ENCODE peak calls at places on chromosomes 16 and 17, in eight cellular contexts. B, F, D, A, N, M, E and L are unnamed samples.

GRCh38 chr17:8121531-8122390 is 2.1 kb downstream of the HES7 start:
- DNase-seq in A (peak), M (peak), F (peak), E (no peak), N (peak), D (no peak), B (peak), L (peak)

GRCh38 chr17:15081008-15081407 is 184.1 kb downstream of the PMP22 start:
- DNase-seq in F (no peak), N (no peak), D (no peak), M (no peak), A (no peak), B (no peak), E (no peak), L (no peak)

GRCh38 chr17:17024778-17025300 is 17.4 kb upstream of the MPRIP start:
- DNase-seq in E (no peak), N (no peak), B (no peak), A (no peak), D (no peak), M (no peak), F (no peak), L (no peak)

GRCh38 chr17:74749262-74750038 is 1.0 kb downstream of the NHERF1 start:
- DNase-seq in F (peak), E (no peak), N (no peak), M (peak), B (no peak), D (no peak), A (no peak), L (no peak)

GRCh38 chr16:4273858-4274291 is 1.1 kb upstream of the TFAP4 start:
- DNase-seq in F (peak), E (no peak), M (peak), A (peak), B (no peak), D (peak), N (peak), L (peak)

GRCh38 chr17:77457572-77458201 is 316.9 kb downstream of the SEC14L1 start:
- DNase-seq in N (no peak), E (no peak), A (no peak), F (no peak), M (no peak), B (no peak), D (no peak), L (no peak)

GRCh38 chr16:53974484-53975115 is 270.6 kb downstream of the FTO start:
- DNase-seq in D (no peak), F (no peak), N (no peak), M (no peak), A (no peak), E (no peak), B (peak), L (no peak)

GRCh38 chr17:46832945-46833839 is 14.7 kb upstream of the WNT3 start:
- DNase-seq in B (peak), D (no peak), N (no peak), F (peak), M (peak), E (no peak), A (no peak), L (no peak)

GRCh38 chr16:69217433-69217832 is 30.5 kb downstream of the SNTB2 start:
- DNase-seq in D (no peak), E (no peak), M (no peak), B (peak), A (no peak), N (no peak), F (no peak), L (no peak)

GRCh38 chr17:72376486-72377345 is 255.9 kb downstream of the SOX9 start:
- DNase-seq in F (no peak), B (no peak), A (no peak), D (no peak), N (no peak), E (peak), M (no peak), L (no peak)

GRCh38 chr16:1327619-1327947 is 5.9 kb upstream of the BAIAP3 start:
- DNase-seq in E (no peak), B (no peak), F (no peak), M (peak), N (no peak), D (no peak), A (no peak), L (no peak)

GRCh38 chr16:58024673-58025350 is 742 bp upstream of the MMP15 start:
- DNase-seq in A (no peak), E (no peak), N (no peak), D (no peak), B (peak), M (peak), F (peak), L (peak)

GRCh38 chr16:87074635-87075318 is 242.4 kb downstream of the C16orf95 start:
- DNase-seq in B (no peak), D (no peak), F (no peak), N (no peak), M (no peak), A (no peak), E (no peak), L (no peak)

GRCh38 chr17:32551186-32551955 is 64.6 kb downstream of the CDK5R1 start:
- DNase-seq in M (no peak), D (no peak), A (no peak), N (no peak), F (peak), B (peak), E (no peak), L (no peak)

GRCh38 chr17:491086-492014 is 138.7 kb upstream of the RPH3AL start:
- DNase-seq in F (no peak), B (peak), M (no peak), D (no peak), A (peak), E (no peak), N (peak), L (peak)

GRCh38 chr16:10932959-10933710 is 9.1 kb downstream of the DEXI start:
- DNase-seq in E (no peak), M (no peak), N (no peak), A (no peak), F (no peak), D (no peak), B (no peak), L (no peak)

GRCh38 chr17:60390223-60390622 is 1.7 kb downstream of the USP32 start:
- DNase-seq in F (peak), B (peak), E (no peak), N (no peak), D (no peak), A (no peak), M (no peak), L (no peak)

GRCh38 chr17:34726536-34727384 is 147.4 kb downstream of the TMEM132E start:
- DNase-seq in F (no peak), D (no peak), M (no peak), A (no peak), E (peak), N (no peak), B (no peak), L (no peak)